ENCODE peak calls at places on chromosomes 11 and 22, in eight cellular contexts. R is GM12864, A is HFF-Myc, E is endothelial cell, D is brain microvascular endothelial cell, U is SK-N-SH, M is colonic mucosa, K is K562. Y is an unnamed sample.

GRCh38 chr11:38019072-38019775 is 1421.2 kb upstream of the RAG2 start:
- DNase-seq in R (no peak), A (no peak), E (peak; percentile 7), D (no peak), U (no peak), M (no peak), K (no peak), Y (no peak)

GRCh38 chr11:78564037-78564888 is 10.4 kb downstream of the NARS2 start:
- DNase-seq in R (no peak), A (peak; percentile 74), E (peak; percentile 52), D (peak; percentile 78), U (peak; percentile 36), M (peak; percentile 68), K (peak; percentile 73), Y (no peak)

GRCh38 chr22:46970411-46971123 is 208.1 kb downstream of the TBC1D22A start:
- DNase-seq in R (no peak), A (no peak), E (no peak), D (no peak), U (peak; percentile 56), M (no peak), K (no peak), Y (no peak)

GRCh38 chr11:65786008-65786785 is 666 bp upstream of the OVOL1 start:
- DNase-seq in R (no peak), A (no peak), E (no peak), D (no peak), U (peak; percentile 57), M (no peak), K (no peak), Y (no peak)

GRCh38 chr22:38874529-38875222 is 2.7 kb upstream of the CBX6 start:
- DNase-seq in R (no peak), A (no peak), E (no peak), D (no peak), U (no peak), M (no peak), K (no peak), Y (no peak)

GRCh38 chr11:8258289-8258688 is 5.4 kb downstream of the LMO1 start:
- DNase-seq in R (no peak), A (no peak), E (no peak), D (no peak), U (no peak), M (no peak), K (no peak), Y (no peak)

GRCh38 chr11:112248216-112248615 is 12.4 kb downstream of the PLET1 start:
- DNase-seq in R (no peak), A (no peak), E (no peak), D (no peak), U (no peak), M (no peak), K (no peak), Y (no peak)

GRCh38 chr22:19203839-19204238 is 25.3 kb upstream of the SLC25A1 start:
- DNase-seq in R (no peak), A (no peak), E (no peak), D (no peak), U (no peak), M (no peak), K (peak; percentile 49), Y (no peak)

GRCh38 chr11:55554169-55554568 is at the start of gene OR4C15:
- DNase-seq in R (no peak), A (no peak), E (no peak), D (no peak), U (no peak), M (no peak), K (no peak), Y (no peak)

GRCh38 chr11:26867286-26867685 is 126.6 kb upstream of the FIBIN start:
- DNase-seq in R (no peak), A (no peak), E (no peak), D (no peak), U (no peak), M (no peak), K (no peak), Y (no peak)

GRCh38 chr22:25759825-25760231 is 17.8 kb downstream of the MYO18B start:
- DNase-seq in R (no peak), A (no peak), E (no peak), D (peak; percentile 96), U (no peak), M (no peak), K (peak; percentile 69), Y (no peak)

GRCh38 chr11:70590356-70590991 is 192.1 kb downstream of the CTTN start:
- DNase-seq in R (no peak), A (no peak), E (no peak), D (no peak), U (no peak), M (no peak), K (no peak), Y (no peak)

GRCh38 chr22:36369004-36369921 is 18.5 kb downstream of the MYH9 start:
- DNase-seq in R (no peak), A (no peak), E (no peak), D (no peak), U (no peak), M (no peak), K (no peak), Y (no peak)

GRCh38 chr11:119791701-119792151 is 62.7 kb upstream of the NECTIN1 start:
- DNase-seq in R (no peak), A (no peak), E (no peak), D (peak; percentile 74), U (no peak), M (no peak), K (no peak), Y (no peak)

GRCh38 chr11:72702842-72703241 is 28.6 kb upstream of the PDE2A start:
- DNase-seq in R (no peak), A (no peak), E (no peak), D (no peak), U (no peak), M (no peak), K (no peak), Y (no peak)

GRCh38 chr11:132858203-132858602 is 674.1 kb downstream of the OPCML start:
- DNase-seq in R (no peak), A (no peak), E (peak; percentile 20), D (peak; percentile 61), U (no peak), M (no peak), K (no peak), Y (no peak)

GRCh38 chr11:124717786-124718634 is 21.7 kb upstream of the NRGN start:
- DNase-seq in R (no peak), A (no peak), E (peak; percentile 23), D (no peak), U (peak; percentile 79), M (no peak), K (no peak), Y (no peak)

GRCh38 chr11:74090701-74091100 is 80.1 kb downstream of the C2CD3 start:
- DNase-seq in R (no peak), A (no peak), E (no peak), D (no peak), U (no peak), M (no peak), K (peak; percentile 70), Y (no peak)
- TF ChIP-seq CTCF in R (no peak), A (peak; percentile 17), E (no peak), D (peak; percentile 64), U (no peak), M (no peak), K (peak; percentile 43), Y (peak; percentile 42)

DNA sequence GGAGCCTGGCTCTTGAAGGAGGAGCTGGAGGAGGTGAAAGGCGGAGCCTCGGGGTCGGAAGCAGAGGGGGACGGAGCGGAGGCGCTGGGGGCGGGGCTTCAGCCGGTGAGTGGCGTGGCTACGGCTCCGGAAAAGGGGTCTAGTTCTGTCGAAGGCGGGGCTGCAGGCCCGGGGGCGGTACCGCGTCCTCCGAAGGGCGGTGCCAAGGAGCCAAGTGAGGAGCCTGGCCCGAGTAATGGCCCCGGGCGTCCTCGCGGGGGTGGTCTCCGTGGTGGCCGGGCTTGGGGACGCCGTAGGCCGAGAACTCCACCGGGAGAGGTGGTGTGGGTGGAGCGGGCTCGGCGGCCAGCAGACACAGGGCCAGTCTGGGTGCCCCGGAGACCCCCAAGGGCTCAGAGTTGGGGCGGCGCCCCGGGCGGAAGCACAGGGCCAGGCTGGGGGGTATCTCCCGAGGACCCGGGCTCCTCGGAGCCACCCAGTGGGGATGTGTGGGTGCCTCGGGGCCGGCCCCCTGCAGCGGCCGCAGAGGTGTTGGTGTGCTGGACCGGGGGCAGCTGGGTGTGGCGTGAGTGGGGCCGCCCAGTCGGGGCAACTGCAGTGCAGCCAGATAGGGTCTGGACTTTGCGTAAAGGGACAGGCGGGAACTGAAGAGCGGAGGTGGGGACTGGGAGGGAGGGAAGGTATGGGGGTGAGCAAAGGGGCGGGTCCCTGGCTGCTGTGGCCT is 697 bp downstream of the FKBP2 start:
- DNase-seq in R (peak; percentile 92), A (peak; percentile 96), E (peak; percentile 100), D (peak; percentile 99), U (peak; percentile 95), M (peak; percentile 100), K (peak; percentile 99), Y (peak; percentile 98)
- TF ChIP-seq CTCF in R (peak; percentile 9), A (no peak), E (no peak), D (no peak), U (no peak), M (no peak), K (peak; percentile 10), Y (no peak)

GRCh38 chr11:103661991-103662390 is 374.4 kb upstream of the DDI1 start:
- DNase-seq in R (no peak), A (no peak), E (no peak), D (no peak), U (no peak), M (no peak), K (no peak), Y (no peak)

GRCh38 chr11:103661185-103661584 is 375.3 kb upstream of the DDI1 start:
- DNase-seq in R (no peak), A (no peak), E (no peak), D (no peak), U (no peak), M (no peak), K (no peak), Y (no peak)

GRCh38 chr11:103662880-103663279 is 373.6 kb upstream of the DDI1 start:
- DNase-seq in R (no peak), A (no peak), E (no peak), D (no peak), U (no peak), M (no peak), K (no peak), Y (no peak)

GRCh38 chr11:103659138-103659734 is 377.2 kb upstream of the DDI1 start:
- DNase-seq in R (no peak), A (no peak), E (peak; percentile 35), D (no peak), U (peak; percentile 48), M (no peak), K (no peak), Y (no peak)

GRCh38 chr11:103659743-103660142 is 376.7 kb upstream of the DDI1 start:
- DNase-seq in R (no peak), A (no peak), E (no peak), D (no peak), U (no peak), M (no peak), K (no peak), Y (no peak)
- TF ChIP-seq CTCF in R (no peak), A (no peak), E (no peak), D (no peak), U (no peak), M (no peak), K (no peak), Y (no peak)

GRCh38 chr11:44058275-44058674 is 7.8 kb upstream of the ACCS start:
- DNase-seq in R (no peak), A (no peak), E (no peak), D (no peak), U (no peak), M (no peak), K (no peak), Y (no peak)

DNA sequence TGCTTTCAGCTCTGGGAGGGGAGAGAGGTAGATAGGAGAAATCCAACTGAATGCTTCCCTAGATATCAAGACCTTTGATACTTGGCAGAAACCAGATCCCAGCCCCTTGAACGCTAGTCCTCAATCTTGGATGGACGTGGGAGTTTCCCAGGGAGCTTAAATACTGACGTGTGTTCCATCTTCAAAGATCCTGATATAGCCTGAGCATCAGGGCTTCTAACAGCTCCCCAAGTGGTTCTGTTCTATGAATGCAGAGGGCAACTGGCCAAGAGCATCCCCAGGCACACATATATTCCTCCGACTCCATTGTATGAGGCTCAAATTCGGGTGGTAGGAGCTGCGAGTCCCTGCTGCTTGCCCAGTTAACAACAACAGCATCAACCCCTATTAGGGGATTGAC is 8.7 kb upstream of the ACCS start:
- DNase-seq in R (no peak), A (no peak), E (no peak), D (no peak), U (no peak), M (no peak), K (no peak), Y (no peak)
- TF ChIP-seq CTCF in R (no peak), A (no peak), E (no peak), D (peak; percentile 13), U (no peak), M (no peak), K (no peak), Y (no peak)

Y was measured in GM13977.